ENCODE peak calls at places on chromosomes 16 and 17, in ten cellular contexts. I is progenitor cell of endocrine pancreas; L is renal cortical epithelial cell; M is EL; V is activated CD4-positive, alpha-beta T cell treated with anti-CD3 and anti-CD28 coated beads for 1 hour; Z is cardiac fibroblast; N is body of pancreas; H is cardiac muscle cell; W is T follicular helper cell; J is hypothalamus. P is an unnamed sample.

GRCh38 chr17:17303010-17303846 is at the start of gene NT5M:
- DNase-seq in N (peak; percentile 85), L (peak; percentile 6), I (peak; percentile 46), J (peak; percentile 60), V (peak; percentile 39), H (peak; percentile 80), M (peak; percentile 74), W (peak; percentile 47), Z (peak; percentile 68), P (peak; percentile 78)

GRCh38 chr17:13888043-13888442 is 181.3 kb upstream of the COX10 start:
- DNase-seq in V (no peak), L (no peak), Z (peak; percentile 45), N (peak; percentile 29), M (peak; percentile 29), J (no peak), W (no peak), H (peak; percentile 35), I (no peak), P (no peak)

GRCh38 chr16:28951410-28951943 is 740 bp downstream of the NFATC2IP start:
- DNase-seq in Z (no peak), W (no peak), V (no peak), N (no peak), I (no peak), M (peak; percentile 21), H (no peak), L (no peak), J (no peak), P (no peak)

GRCh38 chr16:23362460-23363317 is 60.6 kb downstream of the SCNN1B start:
- DNase-seq in W (no peak), Z (no peak), N (peak; percentile 88), H (peak; percentile 6), I (no peak), V (no peak), J (no peak), L (peak; percentile 2), M (no peak), P (peak; percentile 9)

GRCh38 chr16:11456741-11457140 is 111.5 kb downstream of the RMI2 start:
- DNase-seq in V (no peak), I (no peak), M (no peak), H (no peak), N (no peak), W (no peak), Z (no peak), J (no peak), L (no peak), P (no peak)

GRCh38 chr17:82246365-82247174 is 17.7 kb downstream of the SLC16A3 start:
- DNase-seq in W (no peak), Z (peak; percentile 45), J (no peak), M (peak; percentile 70), N (no peak), V (no peak), I (no peak), H (peak; percentile 51), L (peak; percentile 71), P (no peak)

GRCh38 chr16:985237-985636 is 3.7 kb downstream of the SOX8 start:
- DNase-seq in J (peak; percentile 69), M (no peak), N (no peak), V (no peak), I (no peak), Z (no peak), W (no peak), L (no peak), H (no peak), P (no peak)

GRCh38 chr17:60491771-60492170 is 34.3 kb downstream of the APPBP2 start:
- DNase-seq in I (no peak), M (no peak), V (no peak), L (no peak), N (no peak), Z (no peak), J (no peak), W (no peak), H (no peak), P (no peak)

GRCh38 chr17:49217651-49218413 is 7.3 kb downstream of the ABI3 start:
- DNase-seq in H (no peak), L (no peak), J (no peak), M (no peak), W (peak; percentile 49), V (peak; percentile 43), Z (no peak), I (no peak), N (peak; percentile 16), P (peak; percentile 53)

GRCh38 chr16:52383071-52383470 is 163.9 kb downstream of the TOX3 start:
- DNase-seq in V (no peak), I (no peak), N (no peak), W (no peak), Z (no peak), L (no peak), H (no peak), J (no peak), M (no peak), P (no peak)

GRCh38 chr17:58527949-58528348 is 13.5 kb upstream of the MTMR4 start:
- DNase-seq in W (no peak), J (peak; percentile 88), L (peak; percentile 63), H (peak; percentile 80), M (peak; percentile 49), V (no peak), Z (peak; percentile 72), I (no peak), N (no peak), P (no peak)

GRCh38 chr17:41421116-41421515 is 3.3 kb downstream of the KRT37 start:
- DNase-seq in H (no peak), N (no peak), I (no peak), L (peak; percentile 91), W (no peak), V (no peak), Z (peak; percentile 8), J (no peak), M (peak; percentile 69), P (no peak)

GRCh38 chr16:85077576-85078125 is 34.6 kb downstream of the CIBAR2 start:
- DNase-seq in I (no peak), M (no peak), V (no peak), Z (no peak), N (no peak), J (no peak), H (no peak), L (no peak), W (no peak), P (no peak)

GRCh38 chr16:30030841-30031413 is at the start of gene TLCD3B:
- DNase-seq in L (no peak), Z (no peak), J (no peak), W (no peak), M (no peak), H (no peak), V (no peak), I (no peak), N (no peak), P (no peak)

GRCh38 chr17:44102845-44103622 is 20.4 kb downstream of the HDAC5 start:
- DNase-seq in L (no peak), W (no peak), M (no peak), H (no peak), I (no peak), N (no peak), V (no peak), J (no peak), Z (no peak), P (peak; percentile 55)

GRCh38 chr17:21176996-21177395 is 37.0 kb downstream of the TMEM11 start:
- DNase-seq in N (no peak), Z (no peak), J (no peak), I (no peak), V (no peak), L (no peak), H (no peak), W (no peak), M (no peak), P (no peak)

GRCh38 chr17:12627177-12627629 is 38.5 kb upstream of the MYOCD start:
- DNase-seq in L (peak; percentile 13), I (no peak), N (peak; percentile 5), J (no peak), H (peak; percentile 60), Z (peak; percentile 63), V (no peak), M (peak; percentile 92), W (no peak), P (peak; percentile 21)

GRCh38 chr17:73571524-73572130 is 72.6 kb downstream of the SDK2 start:
- DNase-seq in V (no peak), I (no peak), W (no peak), H (no peak), Z (no peak), J (no peak), N (no peak), M (no peak), L (no peak), P (no peak)

GRCh38 chr17:336110-337021 is 16.2 kb downstream of the RPH3AL start:
- DNase-seq in V (peak; percentile 29), L (no peak), Z (no peak), H (peak; percentile 35), J (no peak), N (peak; percentile 84), I (no peak), M (no peak), W (no peak), P (peak; percentile 79)

GRCh38 chr17:73342549-73343167 is 30.9 kb upstream of the CDC42EP4 start:
- DNase-seq in H (peak; percentile 74), I (no peak), M (peak; percentile 80), W (no peak), V (no peak), N (no peak), J (no peak), L (peak; percentile 42), Z (peak; percentile 58), P (no peak)

GRCh38 chr17:37082985-37083384 is 134.2 kb downstream of the AATF start:
- DNase-seq in L (no peak), J (no peak), I (no peak), Z (no peak), H (no peak), N (no peak), V (no peak), W (no peak), M (no peak), P (no peak)

GRCh38 chr16:89359296-89360147 is 130.8 kb downstream of the ANKRD11 start:
- DNase-seq in N (peak; percentile 41), W (no peak), I (no peak), V (no peak), M (no peak), L (no peak), Z (peak; percentile 49), J (no peak), H (peak; percentile 34), P (no peak)

GRCh38 chr17:63634163-63634562 is 11.9 kb downstream of the MAP3K3 start:
- DNase-seq in I (no peak), W (no peak), J (no peak), V (no peak), L (peak; percentile 40), H (peak; percentile 56), M (no peak), Z (peak; percentile 52), N (no peak), P (no peak)

GRCh38 chr17:54899721-54900456 is 763 bp upstream of the TOM1L1 start:
- DNase-seq in V (no peak), N (peak; percentile 25), W (no peak), J (no peak), H (no peak), L (no peak), I (no peak), Z (no peak), M (peak; percentile 8), P (no peak)

GRCh38 chr16:86498661-86499493 is 11.4 kb upstream of the FOXF1 start:
- DNase-seq in M (no peak), Z (peak; percentile 53), H (peak; percentile 57), J (no peak), W (no peak), N (no peak), I (no peak), V (no peak), L (no peak), P (no peak)

GRCh38 chr17:7809086-7809790 is 24.8 kb upstream of the KDM6B start:
- DNase-seq in I (no peak), L (peak; percentile 16), M (no peak), W (no peak), H (no peak), J (no peak), N (no peak), V (no peak), Z (no peak), P (no peak)

GRCh38 chr17:7314719-7315569 is at the start of gene GPS2:
- DNase-seq in L (peak; percentile 51), Z (peak; percentile 83), J (peak; percentile 86), W (peak; percentile 90), M (peak; percentile 86), V (peak; percentile 92), N (peak; percentile 95), H (peak; percentile 86), I (peak; percentile 85), P (peak; percentile 93)

GRCh38 chr16:51431517-51432241 is 280.6 kb upstream of the SALL1 start:
- DNase-seq in Z (peak; percentile 88), V (no peak), L (peak; percentile 100), J (peak; percentile 16), H (peak; percentile 95), N (peak; percentile 43), I (no peak), W (no peak), M (peak; percentile 93), P (no peak)